ENCODE peak calls at places on chromosomes 1 and 21, in five cellular contexts. B is AG04450, N is AG10803, T is mucosa of descending colon, X is cardiac fibroblast. H is an unnamed sample.
A peak's percentile ranks its signal among the peaks of the same experiment; 100 is the strongest.

GRCh38 chr1:88787023-88787903 is 103.2 kb downstream of the PKN2 start:
- DNase-seq in X (no peak), B (no peak), N (no peak), T (no peak), H (no peak)

GRCh38 chr1:155082941-155083541 is 4.4 kb downstream of the EFNA3 start:
- DNase-seq in T (peak; percentile 80), B (no peak), X (no peak), N (no peak), H (no peak)

GRCh38 chr1:227449727-227450420 is 113.5 kb upstream of the ZNF678 start:
- DNase-seq in X (no peak), B (no peak), T (no peak), N (no peak), H (no peak)

GRCh38 chr1:232283864-232284263 is 346.1 kb downstream of the SIPA1L2 start:
- DNase-seq in B (no peak), X (no peak), N (no peak), T (no peak), H (no peak)

GRCh38 chr1:37015713-37016112 is 18.6 kb downstream of the GRIK3 start:
- DNase-seq in T (no peak), B (no peak), X (no peak), N (no peak), H (no peak)

GRCh38 chr1:121546830-121547680 is 362.3 kb downstream of the SRGAP2C start:
- DNase-seq in X (peak; percentile 42), B (no peak), T (no peak), N (peak; percentile 3), H (no peak)

GRCh38 chr1:184082541-184082940 is 31.0 kb downstream of the TSEN15 start:
- DNase-seq in X (no peak), T (no peak), B (no peak), N (no peak), H (no peak)

GRCh38 chr1:29478879-29479278 is 242.6 kb downstream of the PTPRU start:
- DNase-seq in X (no peak), N (no peak), T (no peak), B (no peak), H (no peak)

GRCh38 chr1:198465201-198466144 is 75.0 kb downstream of the ATP6V1G3 start:
- DNase-seq in X (peak; percentile 83), T (peak; percentile 4), N (peak; percentile 87), B (peak; percentile 41), H (no peak)

GRCh38 chr21:34599534-34600101 is 15.3 kb downstream of the RCAN1 start:
- DNase-seq in X (no peak), T (no peak), N (no peak), B (no peak), H (no peak)

GRCh38 chr21:43719748-43720538 is 1.0 kb downstream of the PDXK start:
- DNase-seq in T (peak; percentile 40), N (no peak), B (no peak), X (no peak), H (no peak)

GRCh38 chr1:170114916-170115315 is 30.8 kb upstream of the NTMT2 start:
- DNase-seq in X (peak; percentile 66), N (peak; percentile 40), B (peak; percentile 1), T (peak; percentile 5), H (no peak)

GRCh38 chr1:214422137-214422671 is 129.2 kb downstream of the PTPN14 start:
- DNase-seq in B (peak; percentile 58), X (peak; percentile 92), T (no peak), N (peak; percentile 48), H (no peak)

GRCh38 chr1:157310401-157310800 is 172.2 kb upstream of the ETV3 start:
- DNase-seq in T (no peak), B (no peak), N (no peak), X (no peak), H (no peak)

GRCh38 chr1:214101246-214101645 is 113.5 kb downstream of the PROX1 start:
- DNase-seq in B (no peak), N (no peak), X (no peak), T (no peak), H (no peak)

GRCh38 chr1:56820755-56821461 is 1.7 kb upstream of the FYB2 start:
- DNase-seq in N (peak; percentile 73), B (peak; percentile 64), T (peak; percentile 93), X (peak; percentile 83), H (peak; percentile 75)

GRCh38 chr1:198564716-198565115 is 24.2 kb upstream of the ATP6V1G3 start:
- DNase-seq in T (no peak), B (no peak), X (no peak), N (no peak), H (no peak)

GRCh38 chr21:15212214-15212613 is 147.4 kb upstream of the NRIP1 start:
- DNase-seq in B (no peak), N (no peak), X (no peak), T (no peak), H (no peak)

GRCh38 chr1:49351744-49352143 is 575.1 kb upstream of the BEND5 start:
- DNase-seq in N (peak; percentile 43), X (peak; percentile 21), T (no peak), B (no peak), H (no peak)

GRCh38 chr1:23525558-23526174 is 5.4 kb downstream of the E2F2 start:
- DNase-seq in T (peak; percentile 52), B (no peak), X (no peak), N (no peak), H (no peak)

GRCh38 chr1:24874611-24875225 is 55.4 kb downstream of the RUNX3 start:
- DNase-seq in X (no peak), T (no peak), N (no peak), B (no peak), H (no peak)

GRCh38 chr1:86703696-86704455 is 500 bp upstream of the SH3GLB1 start:
- DNase-seq in X (no peak), T (no peak), N (no peak), B (no peak), H (peak; percentile 56)

GRCh38 chr1:113094506-113094905 is 21.5 kb downstream of the LRIG2 start:
- DNase-seq in B (no peak), N (no peak), T (no peak), X (no peak), H (no peak)

DNA sequence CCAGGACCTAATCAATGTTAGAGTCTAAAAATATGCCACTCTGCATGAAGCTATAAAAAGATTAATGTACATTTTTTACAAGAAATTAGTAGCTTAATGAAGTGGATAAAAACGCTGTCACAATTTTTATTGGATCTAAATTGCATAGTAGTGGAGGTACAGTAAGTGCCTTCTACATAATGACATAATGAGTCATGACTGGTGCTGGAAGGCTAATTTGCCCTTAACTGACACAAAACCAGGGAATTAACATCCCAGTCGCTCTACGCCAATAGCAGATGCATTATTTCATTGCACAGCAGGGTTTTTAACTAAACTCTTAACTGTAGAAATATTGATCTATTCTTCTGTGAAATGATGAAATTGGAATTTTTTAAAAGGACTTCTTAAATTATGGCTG is 33.3 kb downstream of the RRAGC start:
- DNase-seq in T (no peak), X (no peak), N (no peak), B (no peak), H (no peak)
- H3K4me3 ChIP-seq in T (no peak overlapping the region), X (no peak overlapping the region), N (no peak overlapping the region), B (no peak overlapping the region), H (no peak overlapping the region)

GRCh38 chr1:19665044-19665455 is 375 bp downstream of the HTR6 start:
- DNase-seq in T (no peak), N (no peak), X (no peak), B (no peak), H (no peak)
- H3K4me3 ChIP-seq in T (no peak overlapping the region), N (no peak overlapping the region), X (no peak overlapping the region), B (no peak overlapping the region), H (peak overlapping the region; percentile 55)

GRCh38 chr1:247112479-247112781 is 8.3 kb upstream of the ZNF669 start:
- DNase-seq in T (no peak), X (no peak), N (no peak), B (no peak), H (no peak)
- H3K4me3 ChIP-seq in T (no peak overlapping the region), X (no peak overlapping the region), N (peak overlapping the region; percentile 5), B (peak overlapping the region; percentile 62), H (peak overlapping the region; percentile 71)

GRCh38 chr1:247008406-247008799 is 546 bp upstream of the ZNF695 start:
- DNase-seq in N (no peak), X (no peak), T (no peak), B (no peak), H (no peak)
- H3K4me3 ChIP-seq in N (peak overlapping the region; percentile 85), X (peak overlapping the region; percentile 69), T (no peak overlapping the region), B (peak overlapping the region; percentile 83), H (peak overlapping the region; percentile 55)

GRCh38 chr1:209783338-209783737 is 1.0 kb downstream of the C1orf74 start:
- DNase-seq in B (no peak), X (no peak), T (no peak), N (no peak), H (no peak)
- H3K4me3 ChIP-seq in B (peak overlapping the region; percentile 86), X (no peak overlapping the region), T (no peak overlapping the region), N (peak overlapping the region; percentile 96), H (peak overlapping the region; percentile 64)

GRCh38 chr1:7916431-7916830 is 24.2 kb downstream of the TNFRSF9 start:
- DNase-seq in X (no peak), T (no peak), B (no peak), N (no peak), H (no peak)

GRCh38 chr1:7915826-7916225 is 24.8 kb downstream of the TNFRSF9 start:
- DNase-seq in X (no peak), N (no peak), T (no peak), B (no peak), H (no peak)

GRCh38 chr1:7912145-7912544 is 28.5 kb downstream of the TNFRSF9 start:
- DNase-seq in T (no peak), B (no peak), N (no peak), X (no peak), H (no peak)

GRCh38 chr1:7912743-7913557 is 27.7 kb downstream of the TNFRSF9 start:
- DNase-seq in T (peak; percentile 70), X (no peak), B (no peak), N (no peak), H (no peak)
- H3K4me3 ChIP-seq in T (no peak overlapping the region), X (no peak overlapping the region), B (no peak overlapping the region), N (no peak overlapping the region), H (no peak overlapping the region)

GRCh38 chr1:28258628-28259251 is 578 bp upstream of the SESN2 start:
- DNase-seq in N (peak; percentile 48), X (peak; percentile 43), T (no peak), B (no peak), H (no peak)
- H3K4me3 ChIP-seq in N (peak overlapping the region; percentile 51), X (no peak overlapping the region), T (no peak overlapping the region), B (peak overlapping the region; percentile 39), H (peak overlapping the region; percentile 89)

GRCh38 chr21:42538479-42539275 is 25.0 kb downstream of the SLC37A1 start:
- DNase-seq in X (no peak), T (no peak), N (no peak), B (no peak), H (no peak)

GRCh38 chr21:42541174-42541573 is 27.5 kb downstream of the SLC37A1 start:
- DNase-seq in X (no peak), T (no peak), N (no peak), B (no peak), H (peak; percentile 14)

GRCh38 chr21:42540396-42540795 is 26.7 kb downstream of the SLC37A1 start:
- DNase-seq in T (no peak), N (no peak), X (no peak), B (no peak), H (peak; percentile 13)

GRCh38 chr21:42539342-42539741 is 25.7 kb downstream of the SLC37A1 start:
- DNase-seq in B (no peak), X (no peak), N (no peak), T (no peak), H (no peak)

DNA sequence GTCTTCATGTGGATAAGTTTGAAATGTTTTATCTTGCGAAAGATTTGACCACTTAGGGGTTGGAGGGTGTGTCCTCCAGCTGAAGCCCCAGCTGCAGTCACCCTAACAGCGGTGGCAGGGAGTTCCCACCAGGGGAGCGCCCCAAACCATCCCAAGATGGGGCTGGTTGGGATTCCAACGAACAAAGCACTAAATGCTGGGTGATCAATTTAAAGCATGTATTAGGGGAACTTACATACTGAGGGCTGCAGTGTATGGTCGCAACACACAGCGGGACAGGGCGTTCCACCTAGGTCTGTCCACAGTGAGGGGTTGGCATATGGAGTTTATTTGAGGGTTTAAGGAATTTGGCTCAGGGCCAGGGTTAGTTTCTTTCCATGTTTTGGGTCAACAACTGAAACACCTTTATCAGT is 26.3 kb downstream of the SLC37A1 start:
- DNase-seq in N (no peak), B (no peak), T (no peak), X (no peak), H (no peak)
- H3K4me3 ChIP-seq in N (no peak overlapping the region), B (no peak overlapping the region), T (no peak overlapping the region), X (no peak overlapping the region), H (no peak overlapping the region)